ENCODE peak calls at places on chromosomes 11 and 22, in ten cellular contexts. X is GM12878, E is HCT116, L is suprapubic skin, R is ovary, F is right lobe of liver, J is tibial nerve, D is A549, C is breast epithelium, I is IMR-90. M is an unnamed sample.

GRCh38 chr22:46354176-46354992 is 18.9 kb downstream of the TRMU start:
- DNase-seq in X (no peak), I (no peak), E (no peak), C (no peak), F (no peak), D (no peak), L (no peak), R (peak), J (no peak), M (no peak)

GRCh38 chr22:22802346-22802970 is 85.2 kb upstream of the IGLL5 start:
- DNase-seq in X (no peak), I (no peak), R (no peak), C (no peak), L (no peak), D (no peak), E (no peak), J (no peak), F (no peak), M (no peak)

GRCh38 chr11:73348838-73349237 is 27.4 kb upstream of the RELT start:
- DNase-seq in E (no peak), F (no peak), R (no peak), C (no peak), J (no peak), I (no peak), D (no peak), L (no peak), X (no peak), M (no peak)

GRCh38 chr11:73195191-73196007 is 22.7 kb upstream of the P2RY2 start:
- DNase-seq in R (no peak), L (peak), F (no peak), D (peak), I (no peak), E (peak), J (no peak), X (no peak), C (peak), M (peak)

GRCh38 chr22:42313804-42314581 is 43.5 kb upstream of the TCF20 start:
- DNase-seq in E (peak), L (no peak), R (no peak), F (peak), C (peak), J (no peak), X (no peak), D (peak), I (peak), M (peak)

GRCh38 chr11:95091663-95092062 is 2.0 kb downstream of the ENDOD1 start:
- DNase-seq in I (no peak), D (no peak), C (no peak), J (no peak), X (no peak), R (no peak), L (no peak), E (no peak), F (no peak), M (no peak)

GRCh38 chr22:28424427-28425080 is 255.1 kb downstream of the TTC28 start:
- DNase-seq in R (no peak), C (no peak), I (peak), L (no peak), E (no peak), X (no peak), F (no peak), D (no peak), J (no peak), M (no peak)

GRCh38 chr11:120182790-120183491 is 27.9 kb upstream of the OAF start:
- DNase-seq in E (no peak), I (no peak), F (peak), R (peak), J (peak), L (peak), D (no peak), C (no peak), X (no peak), M (no peak)

GRCh38 chr11:64583296-64584262 is 7.4 kb upstream of the SLC22A12 start:
- DNase-seq in X (no peak), F (peak), I (no peak), C (no peak), L (no peak), J (no peak), D (no peak), R (no peak), E (no peak), M (peak)

GRCh38 chr11:33613404-33613803 is 87.2 kb downstream of the C11orf91 start:
- DNase-seq in E (no peak), D (no peak), X (no peak), J (no peak), R (no peak), L (no peak), I (no peak), F (no peak), C (no peak), M (no peak)

GRCh38 chr11:85845052-85845631 is 10.0 kb upstream of the CCDC83 start:
- DNase-seq in X (no peak), F (no peak), L (no peak), C (no peak), R (no peak), D (no peak), J (no peak), I (peak), E (no peak), M (no peak)

GRCh38 chr11:82494988-82495432 is 238.7 kb downstream of the FAM181B start:
- DNase-seq in R (no peak), I (no peak), X (no peak), F (no peak), E (no peak), L (no peak), C (no peak), J (no peak), D (no peak), M (peak)

GRCh38 chr11:134589155-134589554 is 177.1 kb upstream of the B3GAT1 start:
- DNase-seq in D (no peak), C (no peak), J (no peak), E (no peak), I (no peak), R (no peak), F (no peak), X (no peak), L (peak), M (no peak)

GRCh38 chr11:350723-351255 is 18.5 kb upstream of the B4GALNT4 start:
- DNase-seq in F (no peak), L (peak), D (no peak), E (no peak), C (peak), I (no peak), R (peak), X (peak), J (no peak), M (no peak)

GRCh38 chr11:72600557-72600956 is 73.7 kb downstream of the PDE2A start:
- DNase-seq in R (no peak), X (no peak), D (no peak), F (no peak), L (no peak), C (no peak), I (no peak), J (no peak), E (no peak), M (no peak)

GRCh38 chr22:17896552-17896951 is 122.3 kb upstream of the BID start:
- DNase-seq in E (no peak), J (no peak), L (no peak), X (no peak), C (no peak), R (no peak), I (peak), F (no peak), D (peak), M (no peak)

GRCh38 chr11:57260937-57261783 is 24.1 kb upstream of the APLNR start:
- DNase-seq in C (no peak), L (no peak), R (no peak), I (no peak), J (no peak), X (no peak), E (no peak), F (no peak), D (no peak), M (no peak)

GRCh38 chr11:31958086-31958735 is 132.7 kb upstream of the RCN1 start:
- DNase-seq in R (no peak), I (peak), X (peak), D (peak), E (peak), J (peak), F (peak), L (no peak), C (no peak), M (peak)

GRCh38 chr11:131598305-131598704 is 227.9 kb downstream of the NTM start:
- DNase-seq in X (no peak), F (no peak), R (no peak), I (no peak), D (no peak), C (no peak), J (no peak), L (no peak), E (no peak), M (no peak)

GRCh38 chr22:49296561-49296960 is 531.1 kb downstream of the BRD1 start:
- DNase-seq in X (no peak), L (peak), R (no peak), F (no peak), C (peak), I (no peak), D (no peak), E (no peak), J (no peak), M (no peak)

GRCh38 chr11:57483570-57483934 is 23.2 kb downstream of the RTN4RL2 start:
- DNase-seq in E (no peak), C (no peak), D (no peak), X (no peak), F (no peak), I (no peak), J (no peak), R (no peak), L (no peak), M (no peak)

GRCh38 chr11:130471731-130472433 is 23.4 kb downstream of the ADAMTS15 start:
- DNase-seq in F (no peak), C (no peak), R (no peak), J (no peak), D (no peak), L (peak), X (no peak), E (no peak), I (no peak), M (no peak)

GRCh38 chr11:13352711-13353110 is 75.1 kb downstream of the BMAL1 start:
- DNase-seq in C (no peak), F (no peak), D (no peak), I (no peak), R (no peak), X (no peak), J (no peak), L (no peak), E (no peak), M (no peak)

GRCh38 chr11:47863189-47863892 is 15.2 kb upstream of the NUP160 start:
- DNase-seq in J (no peak), R (no peak), X (no peak), E (no peak), F (no peak), L (no peak), C (no peak), D (no peak), I (peak), M (no peak)

GRCh38 chr11:76856111-76856510 is 4.6 kb upstream of the ACER3 start:
- DNase-seq in E (no peak), R (no peak), C (no peak), D (no peak), I (no peak), L (no peak), F (no peak), J (no peak), X (no peak), M (no peak)

GRCh38 chr11:57214087-57214395 is 23.0 kb downstream of the APLNR start:
- DNase-seq in F (no peak), C (no peak), E (no peak), J (no peak), X (no peak), R (no peak), L (no peak), I (peak), D (no peak), M (no peak)

GRCh38 chr11:112227002-112227401 is 774 bp downstream of the PTS start:
- DNase-seq in F (no peak), I (peak), C (no peak), X (no peak), D (peak), L (no peak), J (no peak), E (no peak), R (no peak), M (no peak)

GRCh38 chr22:35986085-35986484 is 42.5 kb downstream of the RBFOX2 start:
- DNase-seq in C (no peak), L (no peak), J (no peak), R (no peak), D (no peak), X (no peak), E (no peak), I (peak), F (no peak), M (no peak)

GRCh38 chr11:122711831-122712378 is 56.4 kb downstream of the UBASH3B start:
- DNase-seq in C (no peak), I (no peak), F (no peak), J (no peak), L (no peak), D (no peak), X (no peak), E (no peak), R (no peak), M (no peak)
- TF ChIP-seq POLR2A in C (no peak), I (no peak), F (no peak), J (no peak), L (no peak), D (no peak), X (no peak), E (no peak), R (no peak), M (no peak)

DNA sequence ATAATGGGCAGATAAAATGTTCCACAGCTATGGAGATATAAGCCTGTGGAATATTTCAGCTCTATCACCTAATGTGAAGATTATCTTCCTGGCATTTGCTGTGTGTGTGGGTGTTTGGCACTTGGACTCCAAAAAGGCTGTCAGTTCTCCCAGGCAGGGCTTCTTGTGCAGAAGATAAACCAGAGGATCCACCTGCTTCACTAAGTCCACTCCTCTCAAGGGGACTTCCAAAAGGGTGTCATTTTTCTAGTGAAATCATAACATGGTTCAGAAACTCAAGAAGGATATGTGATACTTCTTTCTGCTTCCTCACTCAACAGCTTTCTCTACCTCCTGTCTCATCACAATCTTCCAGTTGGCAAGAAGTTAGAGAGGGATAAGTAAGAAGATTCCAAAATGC is 206.2 kb upstream of the MTMR2 start:
- DNase-seq in L (no peak), E (no peak), J (no peak), C (no peak), I (no peak), D (no peak), R (no peak), F (no peak), X (no peak), M (no peak)
- TF ChIP-seq POLR2A in L (no peak), E (no peak), J (no peak), C (no peak), I (no peak), D (no peak), R (no peak), F (no peak), X (no peak), M (no peak)

GRCh38 chr11:34624069-34624468 is 3.2 kb downstream of the EHF start:
- DNase-seq in D (no peak), L (peak), E (no peak), X (peak), J (no peak), F (no peak), C (no peak), I (no peak), R (no peak), M (no peak)
- TF ChIP-seq POLR2A in D (no peak), L (no peak), E (no peak), X (no peak), J (no peak), F (no peak), C (no peak), I (no peak), R (no peak), M (no peak)

GRCh38 chr11:118263694-118264567 is at the start of gene MPZL2:
- DNase-seq in R (no peak), I (no peak), C (peak), D (no peak), E (peak), X (no peak), L (no peak), F (peak), J (peak), M (no peak)
- TF ChIP-seq POLR2A in R (no peak), I (no peak), C (peak), D (no peak), E (no peak), X (no peak), L (no peak), F (peak), J (no peak), M (no peak)

DNA sequence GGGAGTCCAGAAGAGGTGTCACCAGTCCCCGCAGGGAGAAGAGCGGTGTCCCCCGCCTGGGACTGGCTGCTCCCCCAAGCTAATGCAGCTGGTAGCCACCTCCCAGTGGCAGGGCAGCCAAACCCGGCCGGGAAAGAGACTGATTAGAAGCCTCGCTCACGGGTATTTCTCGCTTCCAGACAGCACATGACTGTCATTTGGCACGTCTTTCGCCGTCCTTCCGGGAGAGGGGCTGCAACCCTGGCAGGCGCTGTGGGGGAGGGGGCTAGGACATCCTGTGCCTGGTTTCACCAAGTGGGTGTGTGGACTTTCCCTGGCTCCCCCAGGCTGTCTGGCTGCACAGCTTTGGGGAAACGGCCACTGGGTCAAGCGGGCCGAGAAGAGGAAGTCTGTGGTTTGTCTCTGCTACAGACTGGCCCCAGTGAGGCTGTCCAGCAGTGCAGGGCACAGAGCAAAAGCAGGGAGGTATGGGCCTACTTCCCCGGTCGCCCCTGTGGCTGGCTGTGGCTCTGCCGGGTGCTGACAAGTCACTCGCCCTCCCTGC is 3.8 kb downstream of the CD81 start:
- DNase-seq in C (no peak), E (no peak), R (peak), F (peak), I (no peak), X (peak), L (peak), J (peak), D (no peak), M (no peak)
- TF ChIP-seq POLR2A in C (no peak), E (no peak), R (no peak), F (peak), I (no peak), X (no peak), L (no peak), J (peak), D (no peak), M (no peak)

GRCh38 chr22:38202437-38203089 is 769 bp downstream of the MAFF start:
- DNase-seq in L (peak), F (peak), X (no peak), R (peak), I (peak), C (peak), J (peak), D (no peak), E (no peak), M (no peak)
- TF ChIP-seq POLR2A in L (no peak), F (no peak), X (peak), R (peak), I (no peak), C (peak), J (peak), D (no peak), E (no peak), M (no peak)

M was measured in H54.